ENCODE peak calls at places on chromosomes 11 and 22, in four cellular contexts. L, P, V and M are unnamed samples. For H3K9me1, the result is how much of the 10 kb centered on the place peaks cover.

GRCh38 chr11:134725939-134726639 is 314.0 kb upstream of the B3GAT1 start:
- DNase-seq in L (no peak), P (no peak), V (peak), M (no peak)

GRCh38 chr22:32808038-32808445 is 6.5 kb downstream of the TIMP3 start:
- DNase-seq in L (no peak), P (no peak), V (no peak), M (no peak)

GRCh38 chr22:24200616-24201212 is 19.4 kb downstream of the SUSD2 start:
- DNase-seq in L (peak), P (peak), V (no peak), M (no peak)

GRCh38 chr11:36007127-36007824 is 63.4 kb downstream of the LDLRAD3 start:
- DNase-seq in L (no peak), P (no peak), V (no peak), M (no peak)

GRCh38 chr22:23504522-23504921 is 75.6 kb downstream of the IGLL1 start:
- DNase-seq in L (no peak), P (no peak), V (no peak), M (no peak)

GRCh38 chr22:49514211-49514610 is 313.5 kb downstream of the BRD1 start:
- DNase-seq in L (no peak), P (no peak), V (no peak), M (no peak)

GRCh38 chr11:126403658-126404057 is 48.2 kb downstream of the ST3GAL4 start:
- DNase-seq in L (no peak), P (no peak), V (no peak), M (no peak)

GRCh38 chr11:35930466-35930865 is 13.4 kb upstream of the LDLRAD3 start:
- DNase-seq in L (no peak), P (no peak), V (no peak), M (no peak)

GRCh38 chr11:36041988-36042606 is 98.2 kb downstream of the LDLRAD3 start:
- DNase-seq in L (no peak), P (peak), V (peak), M (no peak)

GRCh38 chr22:25077056-25077455 is 122.6 kb upstream of the CRYBB3 start:
- DNase-seq in L (no peak), P (no peak), V (no peak), M (no peak)

GRCh38 chr11:78076733-78077403 is 2.8 kb downstream of the NDUFC2 start:
- DNase-seq in L (no peak), P (no peak), V (no peak), M (no peak)
- H3K9ac ChIP-seq in L (no peak), P (no peak), V (peak), M (no peak)

GRCh38 chr11:70076461-70076931 is 1.6 kb upstream of the ANO1 start:
- DNase-seq in L (no peak), P (no peak), V (no peak), M (no peak)

GRCh38 chr11:70079691-70080090 is 1.6 kb downstream of the ANO1 start:
- DNase-seq in L (no peak), P (no peak), V (no peak), M (no peak)

GRCh38 chr11:70077411-70078094 is 564 bp upstream of the ANO1 start:
- DNase-seq in L (no peak), P (no peak), V (no peak), M (no peak)

GRCh38 chr11:70078796-70079616 is 889 bp downstream of the ANO1 start:
- DNase-seq in L (no peak), P (no peak), V (no peak), M (no peak)

DNA sequence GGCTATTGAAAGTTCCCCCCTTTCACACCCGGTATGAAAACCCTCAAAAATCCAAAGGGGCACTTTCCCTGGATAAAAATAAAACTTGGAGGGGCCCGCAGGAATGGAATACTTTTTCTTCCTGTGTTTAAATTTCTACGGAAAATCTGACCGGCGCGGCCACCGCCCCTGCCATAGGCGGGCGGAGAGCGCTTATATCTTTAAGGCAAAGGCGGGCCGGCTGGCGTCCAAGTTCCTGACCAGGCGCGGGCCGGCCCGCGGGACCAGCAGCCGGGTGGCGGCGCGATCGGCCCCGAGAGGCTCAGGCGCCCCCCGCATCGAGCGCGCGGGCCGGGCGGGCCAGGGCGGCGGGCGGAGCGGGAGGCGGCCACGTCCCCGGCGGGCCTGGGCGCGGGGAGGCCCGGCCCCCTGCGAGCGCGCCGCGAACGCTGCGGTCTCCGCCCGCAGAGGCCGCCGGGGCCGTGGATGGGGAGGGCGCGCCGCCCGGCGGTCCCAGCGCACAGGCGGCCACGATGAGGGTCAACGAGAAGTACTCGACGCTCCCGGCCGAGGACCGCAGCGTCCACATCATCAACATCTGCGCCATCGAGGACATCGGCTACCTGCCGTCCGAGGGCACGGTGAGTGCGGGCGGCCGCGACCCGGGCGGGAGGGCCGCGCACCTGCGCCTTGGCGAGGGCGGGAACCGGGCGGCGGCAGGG is at the start of gene ANO1:
- DNase-seq in L (peak), P (no peak), V (peak), M (no peak)
- H2AFZ ChIP-seq in L (peak), P (no peak), V (no peak), M (no peak)

DNA sequence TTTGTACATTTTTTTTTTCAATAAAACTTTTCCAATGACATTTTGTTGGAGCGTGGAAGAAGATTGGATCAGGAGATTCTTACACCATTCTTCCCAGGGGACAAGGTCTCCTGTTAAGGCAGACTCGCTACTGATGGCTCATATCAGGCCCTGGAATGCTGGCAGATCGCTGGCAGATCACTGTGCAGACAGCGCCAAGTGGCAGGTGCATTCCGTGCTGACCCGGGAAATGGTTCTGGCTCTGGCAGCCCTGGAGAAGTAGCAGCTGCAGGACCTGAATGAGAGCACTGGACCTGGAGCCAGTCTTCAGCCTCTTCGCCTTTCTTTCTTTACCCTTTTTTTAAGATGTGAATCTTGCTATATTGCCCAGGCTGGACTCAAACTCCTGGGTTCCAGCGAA is 10.7 kb downstream of the SERPINH1 start:
- DNase-seq in L (no peak), P (no peak), V (no peak), M (no peak)
- H3K9me1 ChIP-seq in L (under half), P (under half), V (under half), M (under half)

DNA sequence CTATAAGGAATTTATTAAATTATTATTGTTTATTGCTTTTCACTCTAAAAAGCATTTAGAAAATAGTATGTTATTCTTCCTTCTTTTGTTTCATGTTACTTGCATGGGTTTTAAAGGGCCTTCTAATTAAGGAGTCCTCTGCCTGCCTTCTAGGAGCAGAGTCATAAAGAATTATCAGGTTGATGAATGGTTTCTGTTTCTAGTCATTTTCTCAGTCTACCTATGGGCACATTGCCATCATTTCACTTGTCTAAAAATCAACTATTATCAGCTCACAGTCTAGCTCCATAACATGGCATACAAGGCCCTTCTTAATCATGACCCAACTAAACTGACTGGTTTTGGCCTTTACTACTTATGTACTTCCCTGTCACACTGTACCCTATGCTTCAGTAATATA is 16.2 kb downstream of the DYNC2H1 start:
- DNase-seq in L (no peak), P (no peak), V (no peak), M (no peak)
- H3K9ac ChIP-seq in L (no peak), P (no peak), V (no peak), M (no peak)

GRCh38 chr11:13940611-13941256 is 21.8 kb upstream of the SPON1 start:
- DNase-seq in L (no peak), P (no peak), V (no peak), M (no peak)
- H2AFZ ChIP-seq in L (no peak), P (no peak), V (no peak), M (no peak)

DNA sequence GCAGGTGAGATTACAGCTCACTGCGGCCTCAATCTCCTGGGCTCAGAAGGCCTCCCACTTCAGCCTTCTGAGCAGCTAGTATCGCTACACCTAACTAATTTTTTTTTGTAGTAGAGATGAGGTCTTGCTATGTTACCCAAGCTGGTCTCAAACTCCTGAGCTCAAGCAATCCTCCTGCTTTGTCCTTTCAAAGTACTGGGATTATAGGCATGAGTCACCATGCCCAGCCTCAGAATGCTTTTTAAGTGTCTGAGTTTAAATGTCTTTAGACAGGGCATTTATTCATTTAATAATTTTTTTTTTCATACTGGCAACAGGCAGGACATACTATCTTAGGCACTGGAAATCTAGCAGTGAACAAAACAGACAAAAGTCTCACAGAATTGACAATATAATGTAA is 27.7 kb downstream of the LRP4 start:
- DNase-seq in L (peak), P (no peak), V (no peak), M (no peak)
- H3K9me1 ChIP-seq in L (under half), P (under half), V (under half), M (under half)

GRCh38 chr11:13479688-13480087 is 16.1 kb downstream of the PTH start:
- DNase-seq in L (no peak), P (no peak), V (no peak), M (no peak)

GRCh38 chr11:13480198-13480597 is 15.6 kb downstream of the PTH start:
- DNase-seq in L (no peak), P (no peak), V (no peak), M (no peak)

GRCh38 chr11:13473013-13473722 is 10.1 kb upstream of the BTBD10 start:
- DNase-seq in L (no peak), P (no peak), V (no peak), M (no peak)

GRCh38 chr11:13475091-13475490 is 12.1 kb upstream of the BTBD10 start:
- DNase-seq in L (no peak), P (no peak), V (no peak), M (no peak)
- H3K9ac ChIP-seq in L (no peak), P (no peak), V (no peak), M (no peak)

GRCh38 chr11:86374121-86374520 is 566 bp upstream of the CCDC81 start:
- DNase-seq in L (no peak), P (peak), V (no peak), M (no peak)

GRCh38 chr11:86370171-86370570 is 4.5 kb upstream of the CCDC81 start:
- DNase-seq in L (no peak), P (no peak), V (no peak), M (no peak)

GRCh38 chr11:86372586-86372985 is 2.1 kb upstream of the CCDC81 start:
- DNase-seq in L (no peak), P (no peak), V (no peak), M (no peak)

GRCh38 chr11:86369668-86370067 is 5.0 kb upstream of the CCDC81 start:
- DNase-seq in L (no peak), P (no peak), V (no peak), M (no peak)

DNA sequence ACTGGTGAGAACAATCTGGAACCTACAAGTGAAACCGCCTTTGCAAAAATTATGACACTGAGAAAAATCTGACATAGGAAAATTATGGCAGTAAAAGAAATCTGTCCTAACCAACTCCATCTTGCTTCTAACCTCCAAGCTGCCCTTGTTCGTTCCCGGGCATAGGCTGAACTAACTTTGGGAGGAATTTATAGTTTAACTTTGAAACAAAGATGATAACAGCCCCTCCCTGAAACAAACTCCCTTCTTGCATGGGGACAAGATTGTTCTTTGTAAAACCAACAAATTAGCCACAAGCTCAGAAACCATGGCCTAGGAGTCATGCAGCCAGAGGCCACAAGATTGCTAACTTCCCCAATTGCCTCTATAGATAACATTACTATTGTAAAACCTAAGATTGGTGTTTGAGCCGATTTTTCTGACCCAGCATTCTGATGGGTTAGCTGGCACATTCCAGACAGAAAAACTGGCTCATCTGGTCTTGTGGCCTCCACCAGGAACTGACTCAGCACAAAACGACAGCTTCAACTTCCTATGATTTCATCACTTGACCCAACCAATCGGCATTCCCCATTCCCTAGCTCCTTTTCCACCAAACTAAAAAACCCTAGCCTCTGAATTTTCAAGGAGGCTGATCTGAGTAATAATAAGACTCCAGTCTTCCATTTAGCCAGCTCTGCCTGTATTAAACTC is 3.6 kb upstream of the CCDC81 start:
- DNase-seq in L (peak), P (peak), V (no peak), M (peak)
- H2AFZ ChIP-seq in L (peak), P (peak), V (peak), M (peak)